ENCODE peak calls at places on chromosome 1, in nine cellular contexts. P is Kasumi-1; X is dorsolateral prefrontal cortex; N is SK-MEL-5; Y is GM18507; H is NCI-H345; D is amniotic stem cell; U is upper lobe of right lung; I is stimulated activated CD8-positive, alpha-beta memory T cell treated with anti-CD3 and anti-CD28 coated beads, Interleukin-15, amount 100 ng/mL, for 4 hours. W is an unnamed sample.

GRCh38 chr1:11058026-11058425 is 1.8 kb downstream of the SRM start:
- DNase-seq in P (no peak), Y (no peak), X (no peak), N (no peak), I (no peak), H (no peak), D (no peak), U (no peak), W (no peak)

GRCh38 chr1:30315185-30315960 is 408.0 kb downstream of the MATN1 start:
- DNase-seq in H (no peak), X (no peak), I (no peak), P (no peak), D (no peak), N (peak), Y (no peak), U (no peak), W (no peak)

GRCh38 chr1:232487236-232487635 is 142.7 kb downstream of the SIPA1L2 start:
- DNase-seq in U (no peak), D (no peak), N (no peak), P (no peak), I (no peak), Y (no peak), X (no peak), H (no peak), W (no peak)

GRCh38 chr1:111778541-111779051 is 22.9 kb downstream of the DDX20 start:
- DNase-seq in P (no peak), N (no peak), U (no peak), H (no peak), Y (no peak), D (no peak), I (no peak), X (no peak), W (no peak)

GRCh38 chr1:202164271-202165037 is 4.1 kb upstream of the PTPN7 start:
- DNase-seq in U (peak), X (no peak), I (peak), N (no peak), H (no peak), D (no peak), P (peak), Y (peak), W (no peak)

GRCh38 chr1:218620956-218621355 is 275.8 kb downstream of the TGFB2 start:
- DNase-seq in Y (no peak), P (no peak), N (no peak), U (no peak), I (no peak), X (no peak), H (no peak), D (no peak), W (no peak)

GRCh38 chr1:153058826-153059784 is 1.8 kb upstream of the SPRR2A start:
- DNase-seq in D (no peak), P (no peak), H (no peak), I (no peak), N (no peak), Y (no peak), X (no peak), U (no peak), W (no peak)

GRCh38 chr1:4072754-4073153 is 172.7 kb upstream of the C1orf174 start:
- DNase-seq in Y (no peak), I (no peak), U (peak), H (no peak), N (no peak), D (no peak), X (no peak), P (no peak), W (no peak)

GRCh38 chr1:205514211-205515142 is 10.0 kb downstream of the CDK18 start:
- DNase-seq in H (no peak), N (no peak), D (no peak), U (no peak), Y (no peak), X (no peak), P (no peak), I (no peak), W (no peak)

GRCh38 chr1:54331091-54331772 is 75.0 kb downstream of the SSBP3 start:
- DNase-seq in X (no peak), I (no peak), Y (no peak), N (peak), H (no peak), U (no peak), D (no peak), P (peak), W (no peak)

GRCh38 chr1:246946366-246946765 is 14.6 kb upstream of the AHCTF1 start:
- DNase-seq in U (no peak), D (no peak), Y (no peak), I (no peak), N (no peak), H (no peak), P (no peak), X (no peak), W (no peak)

GRCh38 chr1:51567653-51568052 is 48.6 kb upstream of the EPS15 start:
- DNase-seq in N (peak), D (peak), I (no peak), U (no peak), P (no peak), H (no peak), Y (no peak), X (no peak), W (no peak)

GRCh38 chr1:185681034-185681633 is 53.1 kb upstream of the HMCN1 start:
- DNase-seq in P (peak), I (no peak), N (peak), D (peak), Y (no peak), X (no peak), H (peak), U (no peak), W (no peak)

GRCh38 chr1:244047739-244048565 is 3.1 kb upstream of the ZBTB18 start:
- DNase-seq in H (peak), X (peak), U (peak), I (peak), D (peak), P (peak), N (peak), Y (peak), W (no peak)

GRCh38 chr1:241998412-241998921 is 431 bp downstream of the MAP1LC3C start:
- DNase-seq in P (peak), U (peak), Y (peak), I (no peak), X (peak), N (peak), H (peak), D (peak), W (no peak)

GRCh38 chr1:230083053-230083452 is 16.0 kb downstream of the GALNT2 start:
- DNase-seq in P (no peak), D (no peak), Y (no peak), N (no peak), H (no peak), U (no peak), I (no peak), X (no peak), W (no peak)

GRCh38 chr1:117339866-117340357 is 27.3 kb upstream of the MAN1A2 start:
- DNase-seq in I (peak), D (no peak), U (no peak), H (no peak), N (peak), X (peak), P (no peak), Y (no peak), W (no peak)

W was measured in vagina.